ENCODE peak calls at places on chromosome 11, in nine cellular contexts. One of them, this sample, is unnamed. For H3K36me3, the result is how much of the 10 kb centered on the place peaks cover.

GRCh38 chr11:65506770-65507485 is 8.1 kb downstream of the MALAT1 start:
- DNase-seq in mammary epithelial cell: no peak
- DNase-seq in CD8-positive, alpha-beta T cell: peak
- DNase-seq in right atrium auricular region: peak
- DNase-seq in cardiac muscle cell: peak
- DNase-seq in IMR-90: peak
- DNase-seq in PC-3: peak
- DNase-seq in fibroblast of lung: peak
- DNase-seq in neural progenitor cell: peak
- DNase-seq in this sample: peak

GRCh38 chr11:2587976-2588748 is 111.6 kb downstream of the KCNQ1OT1 start:
- DNase-seq in fibroblast of lung: no peak
- DNase-seq in CD8-positive, alpha-beta T cell: no peak
- DNase-seq in right atrium auricular region: no peak
- DNase-seq in PC-3: no peak
- DNase-seq in mammary epithelial cell: no peak
- DNase-seq in cardiac muscle cell: no peak
- DNase-seq in neural progenitor cell: no peak
- DNase-seq in IMR-90: no peak
- DNase-seq in this sample: no peak

GRCh38 chr11:210122-210802 is 2.8 kb downstream of the RIC8A start:
- DNase-seq in PC-3: peak
- DNase-seq in mammary epithelial cell: peak
- DNase-seq in right atrium auricular region: no peak
- DNase-seq in CD8-positive, alpha-beta T cell: no peak
- DNase-seq in cardiac muscle cell: peak
- DNase-seq in neural progenitor cell: no peak
- DNase-seq in IMR-90: peak
- DNase-seq in fibroblast of lung: peak
- DNase-seq in this sample: peak

GRCh38 chr11:14902650-14903350 is 10.8 kb upstream of the CYP2R1 start:
- DNase-seq in cardiac muscle cell: peak
- DNase-seq in PC-3: peak
- DNase-seq in right atrium auricular region: no peak
- DNase-seq in CD8-positive, alpha-beta T cell: no peak
- DNase-seq in mammary epithelial cell: peak
- DNase-seq in fibroblast of lung: peak
- DNase-seq in IMR-90: peak
- DNase-seq in neural progenitor cell: no peak
- DNase-seq in this sample: peak

GRCh38 chr11:45934580-45935318 is 12.3 kb downstream of the LARGE2 start:
- DNase-seq in neural progenitor cell: no peak
- DNase-seq in fibroblast of lung: no peak
- DNase-seq in right atrium auricular region: no peak
- DNase-seq in mammary epithelial cell: peak
- DNase-seq in CD8-positive, alpha-beta T cell: no peak
- DNase-seq in PC-3: no peak
- DNase-seq in IMR-90: no peak
- DNase-seq in cardiac muscle cell: no peak
- DNase-seq in this sample: no peak

GRCh38 chr11:105862736-105863367 is 159.2 kb downstream of the MSANTD4 start:
- DNase-seq in right atrium auricular region: no peak
- DNase-seq in neural progenitor cell: peak
- DNase-seq in CD8-positive, alpha-beta T cell: no peak
- DNase-seq in mammary epithelial cell: peak
- DNase-seq in fibroblast of lung: peak
- DNase-seq in PC-3: peak
- DNase-seq in cardiac muscle cell: peak
- DNase-seq in IMR-90: peak
- DNase-seq in this sample: peak

GRCh38 chr11:14499178-14499559 is 442 bp downstream of the COPB1 start:
- DNase-seq in fibroblast of lung: peak
- DNase-seq in neural progenitor cell: peak
- DNase-seq in CD8-positive, alpha-beta T cell: peak
- DNase-seq in cardiac muscle cell: peak
- DNase-seq in right atrium auricular region: no peak
- DNase-seq in IMR-90: peak
- DNase-seq in mammary epithelial cell: peak
- DNase-seq in PC-3: peak
- DNase-seq in this sample: no peak

GRCh38 chr11:70091651-70092050 is 13.5 kb downstream of the ANO1 start:
- DNase-seq in IMR-90: no peak
- DNase-seq in right atrium auricular region: no peak
- DNase-seq in CD8-positive, alpha-beta T cell: no peak
- DNase-seq in fibroblast of lung: no peak
- DNase-seq in PC-3: no peak
- DNase-seq in neural progenitor cell: no peak
- DNase-seq in cardiac muscle cell: no peak
- DNase-seq in mammary epithelial cell: no peak
- DNase-seq in this sample: no peak

GRCh38 chr11:37718431-37718999 is 1120.5 kb upstream of the RAG2 start:
- DNase-seq in CD8-positive, alpha-beta T cell: no peak
- DNase-seq in neural progenitor cell: no peak
- DNase-seq in PC-3: no peak
- DNase-seq in IMR-90: no peak
- DNase-seq in mammary epithelial cell: peak
- DNase-seq in fibroblast of lung: peak
- DNase-seq in right atrium auricular region: no peak
- DNase-seq in cardiac muscle cell: peak
- DNase-seq in this sample: no peak

GRCh38 chr11:65540290-65541092 is 15.6 kb downstream of the SCYL1 start:
- DNase-seq in neural progenitor cell: peak
- DNase-seq in IMR-90: peak
- DNase-seq in fibroblast of lung: peak
- DNase-seq in mammary epithelial cell: peak
- DNase-seq in cardiac muscle cell: peak
- DNase-seq in right atrium auricular region: peak
- DNase-seq in PC-3: peak
- DNase-seq in CD8-positive, alpha-beta T cell: peak
- DNase-seq in this sample: peak

GRCh38 chr11:46951864-46952263 is 15.3 kb downstream of the CSTPP1 start:
- DNase-seq in fibroblast of lung: no peak
- DNase-seq in PC-3: no peak
- DNase-seq in IMR-90: peak
- DNase-seq in mammary epithelial cell: no peak
- DNase-seq in cardiac muscle cell: no peak
- DNase-seq in CD8-positive, alpha-beta T cell: no peak
- DNase-seq in right atrium auricular region: no peak
- DNase-seq in neural progenitor cell: peak
- DNase-seq in this sample: no peak

GRCh38 chr11:128039140-128040021 is 548.0 kb downstream of the ETS1 start:
- DNase-seq in fibroblast of lung: peak
- DNase-seq in IMR-90: peak
- DNase-seq in right atrium auricular region: no peak
- DNase-seq in PC-3: peak
- DNase-seq in mammary epithelial cell: peak
- DNase-seq in CD8-positive, alpha-beta T cell: peak
- DNase-seq in cardiac muscle cell: peak
- DNase-seq in neural progenitor cell: no peak
- DNase-seq in this sample: peak
- H3K4me3 ChIP-seq in fibroblast of lung: no peak
- H3K4me3 ChIP-seq in IMR-90: no peak
- H3K4me3 ChIP-seq in right atrium auricular region: no peak
- H3K4me3 ChIP-seq in PC-3: no peak
- H3K4me3 ChIP-seq in mammary epithelial cell: no peak
- H3K4me3 ChIP-seq in CD8-positive, alpha-beta T cell: peak
- H3K4me3 ChIP-seq in cardiac muscle cell: no peak
- H3K4me3 ChIP-seq in neural progenitor cell: no peak
- H3K4me3 ChIP-seq in this sample: no peak

DNA sequence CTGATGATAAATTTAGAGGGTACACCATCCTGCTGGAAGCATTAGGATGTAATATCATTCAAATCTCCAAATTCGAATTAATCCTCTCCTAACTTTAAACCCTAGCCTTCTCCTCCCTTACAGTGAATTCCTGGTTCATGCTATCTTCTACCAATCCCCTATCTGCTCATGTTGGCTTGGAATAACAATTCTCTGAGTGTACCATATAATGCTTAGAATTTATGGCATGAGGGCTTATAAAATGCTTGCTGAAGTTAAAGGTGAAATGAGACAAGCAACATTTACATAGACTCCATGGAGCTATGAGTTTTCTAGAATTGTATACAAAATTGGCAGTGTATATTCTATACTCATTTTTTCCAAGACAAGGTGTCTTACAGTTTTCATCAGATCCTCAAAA is 79.3 kb downstream of the C2CD3 start:
- DNase-seq in neural progenitor cell: no peak
- DNase-seq in IMR-90: no peak
- DNase-seq in right atrium auricular region: no peak
- DNase-seq in CD8-positive, alpha-beta T cell: no peak
- DNase-seq in fibroblast of lung: no peak
- DNase-seq in PC-3: no peak
- DNase-seq in cardiac muscle cell: no peak
- DNase-seq in mammary epithelial cell: no peak
- DNase-seq in this sample: no peak
- H3K36me3 ChIP-seq in neural progenitor cell: under half
- H3K36me3 ChIP-seq in IMR-90: under half
- H3K36me3 ChIP-seq in right atrium auricular region: half or more
- H3K36me3 ChIP-seq in CD8-positive, alpha-beta T cell: under half
- H3K36me3 ChIP-seq in fibroblast of lung: under half
- H3K36me3 ChIP-seq in PC-3: under half
- H3K36me3 ChIP-seq in cardiac muscle cell: under half
- H3K36me3 ChIP-seq in mammary epithelial cell: under half
- H3K36me3 ChIP-seq in this sample: under half

GRCh38 chr11:33654594-33654993 is 46.0 kb downstream of the C11orf91 start:
- DNase-seq in fibroblast of lung: no peak
- DNase-seq in cardiac muscle cell: no peak
- DNase-seq in neural progenitor cell: no peak
- DNase-seq in PC-3: no peak
- DNase-seq in mammary epithelial cell: no peak
- DNase-seq in CD8-positive, alpha-beta T cell: no peak
- DNase-seq in right atrium auricular region: peak
- DNase-seq in IMR-90: no peak
- DNase-seq in this sample: no peak

GRCh38 chr11:33658195-33658900 is 42.3 kb downstream of the C11orf91 start:
- DNase-seq in right atrium auricular region: peak
- DNase-seq in PC-3: no peak
- DNase-seq in neural progenitor cell: no peak
- DNase-seq in cardiac muscle cell: no peak
- DNase-seq in mammary epithelial cell: no peak
- DNase-seq in CD8-positive, alpha-beta T cell: no peak
- DNase-seq in IMR-90: no peak
- DNase-seq in fibroblast of lung: no peak
- DNase-seq in this sample: no peak

GRCh38 chr11:33656768-33657167 is 43.9 kb downstream of the C11orf91 start:
- DNase-seq in CD8-positive, alpha-beta T cell: no peak
- DNase-seq in mammary epithelial cell: no peak
- DNase-seq in fibroblast of lung: no peak
- DNase-seq in PC-3: no peak
- DNase-seq in IMR-90: no peak
- DNase-seq in right atrium auricular region: peak
- DNase-seq in neural progenitor cell: no peak
- DNase-seq in cardiac muscle cell: no peak
- DNase-seq in this sample: no peak

GRCh38 chr11:33657757-33658156 is 42.9 kb downstream of the C11orf91 start:
- DNase-seq in fibroblast of lung: no peak
- DNase-seq in neural progenitor cell: no peak
- DNase-seq in mammary epithelial cell: no peak
- DNase-seq in CD8-positive, alpha-beta T cell: no peak
- DNase-seq in PC-3: no peak
- DNase-seq in IMR-90: no peak
- DNase-seq in right atrium auricular region: no peak
- DNase-seq in cardiac muscle cell: no peak
- DNase-seq in this sample: no peak

DNA sequence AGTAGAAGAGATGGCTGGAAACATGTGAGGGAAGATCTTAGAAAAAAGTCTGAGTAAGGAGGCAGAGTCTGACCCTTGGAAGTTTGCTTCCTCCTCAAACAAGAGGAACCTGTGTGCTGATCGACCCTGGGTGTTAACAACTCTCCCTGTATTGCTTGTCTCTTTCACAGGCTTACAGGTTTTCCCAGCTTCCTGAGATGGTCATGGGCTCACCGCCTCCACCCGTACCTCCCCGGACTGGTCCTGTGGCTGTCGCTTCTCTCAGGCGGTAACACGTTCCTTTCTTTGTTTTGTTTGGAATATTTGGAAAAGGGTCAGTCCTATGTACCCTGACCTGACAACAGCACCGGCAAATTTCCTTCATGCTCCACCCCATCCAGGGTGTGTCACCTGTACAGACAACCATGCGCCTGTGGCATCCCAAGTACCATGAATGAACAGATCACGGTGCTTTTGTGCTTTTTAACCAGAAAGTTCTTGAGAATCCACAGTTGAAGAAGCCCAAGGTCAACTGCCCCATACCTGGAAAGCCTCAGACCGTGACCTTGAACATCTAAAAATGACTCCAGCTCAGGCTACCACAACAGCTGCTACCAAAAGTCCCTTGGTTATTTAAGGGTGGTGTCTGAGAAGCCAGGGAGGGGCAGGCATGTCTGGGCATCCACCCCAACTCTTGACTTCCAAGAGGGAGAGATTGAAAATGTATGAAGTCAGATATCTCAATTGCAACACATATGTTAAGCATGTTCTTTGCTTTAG is 44.6 kb downstream of the C11orf91 start:
- DNase-seq in neural progenitor cell: no peak
- DNase-seq in CD8-positive, alpha-beta T cell: no peak
- DNase-seq in PC-3: no peak
- DNase-seq in right atrium auricular region: peak
- DNase-seq in mammary epithelial cell: peak
- DNase-seq in IMR-90: no peak
- DNase-seq in cardiac muscle cell: no peak
- DNase-seq in fibroblast of lung: no peak
- DNase-seq in this sample: no peak
- TF ChIP-seq CTCF in neural progenitor cell: no peak
- TF ChIP-seq CTCF in CD8-positive, alpha-beta T cell: no peak
- TF ChIP-seq CTCF in PC-3: no peak
- TF ChIP-seq CTCF in right atrium auricular region: no peak
- TF ChIP-seq CTCF in mammary epithelial cell: no peak
- TF ChIP-seq CTCF in IMR-90: no peak
- TF ChIP-seq CTCF in cardiac muscle cell: no peak
- TF ChIP-seq CTCF in fibroblast of lung: no peak
- TF ChIP-seq CTCF in this sample: no peak

GRCh38 chr11:64035081-64035524 is 628 bp upstream of the FLRT1 start:
- DNase-seq in fibroblast of lung: no peak
- DNase-seq in mammary epithelial cell: no peak
- DNase-seq in IMR-90: no peak
- DNase-seq in right atrium auricular region: no peak
- DNase-seq in cardiac muscle cell: no peak
- DNase-seq in neural progenitor cell: no peak
- DNase-seq in CD8-positive, alpha-beta T cell: no peak
- DNase-seq in PC-3: no peak
- DNase-seq in this sample: no peak

GRCh38 chr11:64037027-64037633 is 1.4 kb downstream of the FLRT1 start:
- DNase-seq in neural progenitor cell: peak
- DNase-seq in right atrium auricular region: no peak
- DNase-seq in mammary epithelial cell: no peak
- DNase-seq in IMR-90: no peak
- DNase-seq in CD8-positive, alpha-beta T cell: no peak
- DNase-seq in fibroblast of lung: no peak
- DNase-seq in cardiac muscle cell: no peak
- DNase-seq in PC-3: no peak
- DNase-seq in this sample: no peak

GRCh38 chr11:64036081-64037026 is 623 bp downstream of the FLRT1 start:
- DNase-seq in fibroblast of lung: peak
- DNase-seq in CD8-positive, alpha-beta T cell: no peak
- DNase-seq in right atrium auricular region: no peak
- DNase-seq in PC-3: peak
- DNase-seq in mammary epithelial cell: peak
- DNase-seq in neural progenitor cell: peak
- DNase-seq in IMR-90: peak
- DNase-seq in cardiac muscle cell: peak
- DNase-seq in this sample: peak

GRCh38 chr11:64034411-64034811 is 1.3 kb upstream of the FLRT1 start:
- DNase-seq in right atrium auricular region: no peak
- DNase-seq in CD8-positive, alpha-beta T cell: no peak
- DNase-seq in fibroblast of lung: no peak
- DNase-seq in IMR-90: no peak
- DNase-seq in neural progenitor cell: peak
- DNase-seq in cardiac muscle cell: no peak
- DNase-seq in PC-3: no peak
- DNase-seq in mammary epithelial cell: no peak
- DNase-seq in this sample: no peak

GRCh38 chr11:64035581-64035980 is at the start of gene FLRT1:
- DNase-seq in IMR-90: no peak
- DNase-seq in CD8-positive, alpha-beta T cell: no peak
- DNase-seq in fibroblast of lung: no peak
- DNase-seq in PC-3: no peak
- DNase-seq in cardiac muscle cell: no peak
- DNase-seq in right atrium auricular region: no peak
- DNase-seq in neural progenitor cell: peak
- DNase-seq in mammary epithelial cell: no peak
- DNase-seq in this sample: no peak
- H3K4me3 ChIP-seq in IMR-90: peak
- H3K4me3 ChIP-seq in CD8-positive, alpha-beta T cell: no peak
- H3K4me3 ChIP-seq in fibroblast of lung: peak
- H3K4me3 ChIP-seq in PC-3: peak
- H3K4me3 ChIP-seq in cardiac muscle cell: peak
- H3K4me3 ChIP-seq in right atrium auricular region: peak
- H3K4me3 ChIP-seq in neural progenitor cell: peak
- H3K4me3 ChIP-seq in mammary epithelial cell: no peak
- H3K4me3 ChIP-seq in this sample: peak

This sample was measured in brain microvascular endothelial cell.